ENCODE peak calls at places on chromosomes 13 and 19, in ten cellular contexts. H, G, Q, A, M, I, D, L, N and O are unnamed samples.

GRCh38 chr19:44776402-44777096 is 1.1 kb upstream of the CBLC start:
- DNase-seq in N (no peak), L (no peak), Q (no peak), D (no peak), G (no peak), I (no peak), M (no peak), A (no peak), H (no peak), O (no peak)

GRCh38 chr19:28632357-28633076 is 580.4 kb downstream of the UQCRFS1 start:
- DNase-seq in N (no peak), M (no peak), L (no peak), A (no peak), H (no peak), D (no peak), Q (no peak), G (no peak), I (no peak), O (no peak)

GRCh38 chr13:27820524-27821482 is 28.5 kb downstream of the GSX1 start:
- DNase-seq in L (no peak), A (peak; percentile 12), M (no peak), H (no peak), Q (no peak), D (no peak), G (no peak), I (no peak), N (no peak), O (no peak)

GRCh38 chr13:95624020-95624419 is 20.5 kb downstream of the DZIP1 start:
- DNase-seq in A (no peak), L (peak; percentile 78), N (peak; percentile 50), I (no peak), H (no peak), M (no peak), D (peak; percentile 50), Q (no peak), G (no peak), O (peak; percentile 40)

GRCh38 chr19:49696865-49697264 is 5.9 kb downstream of the CPT1C start:
- DNase-seq in M (no peak), N (no peak), D (no peak), L (no peak), I (no peak), A (no peak), G (no peak), Q (no peak), H (no peak), O (no peak)

GRCh38 chr13:60584976-60585375 is 188.0 kb downstream of the TDRD3 start:
- DNase-seq in I (no peak), M (no peak), N (no peak), Q (no peak), G (peak; percentile 54), A (peak; percentile 94), D (no peak), H (peak; percentile 5), L (no peak), O (peak; percentile 26)

GRCh38 chr19:51468545-51468920 is 9.8 kb upstream of the CEACAM18 start:
- DNase-seq in L (no peak), Q (no peak), G (no peak), H (no peak), I (no peak), N (no peak), M (no peak), A (peak; percentile 32), D (no peak), O (no peak)

GRCh38 chr13:47632311-47632710 is 368.8 kb downstream of the SUCLA2 start:
- DNase-seq in Q (no peak), N (no peak), I (no peak), A (no peak), M (no peak), D (no peak), H (no peak), L (no peak), G (no peak), O (no peak)

GRCh38 chr19:28208745-28209144 is 1004.2 kb downstream of the UQCRFS1 start:
- DNase-seq in H (no peak), M (no peak), G (no peak), L (no peak), Q (no peak), I (no peak), N (no peak), D (no peak), A (peak; percentile 37), O (no peak)

GRCh38 chr19:31270897-31271568 is 78.2 kb downstream of the TSHZ3 start:
- DNase-seq in A (no peak), D (peak; percentile 4), M (no peak), I (no peak), Q (no peak), G (peak; percentile 58), L (no peak), H (no peak), N (no peak), O (no peak)

GRCh38 chr13:31908696-31909386 is 122.7 kb upstream of the FRY start:
- DNase-seq in Q (no peak), I (no peak), A (no peak), N (no peak), D (no peak), M (no peak), G (no peak), H (no peak), L (peak; percentile 30), O (no peak)

GRCh38 chr19:33434090-33434885 is 60.8 kb downstream of the CEBPG start:
- DNase-seq in L (no peak), N (no peak), Q (no peak), I (peak; percentile 13), D (no peak), A (no peak), H (no peak), G (no peak), M (no peak), O (no peak)

GRCh38 chr19:45782162-45782623 is at the start of gene DMPK:
- DNase-seq in L (peak; percentile 68), G (no peak), Q (no peak), I (peak; percentile 60), H (no peak), M (no peak), A (no peak), N (peak; percentile 48), D (no peak), O (no peak)

GRCh38 chr13:32538234-32538620 is 368 bp downstream of the N4BP2L2 start:
- DNase-seq in G (peak; percentile 52), M (peak; percentile 56), D (peak; percentile 43), N (peak; percentile 52), A (peak; percentile 64), H (peak; percentile 7), I (no peak), Q (no peak), L (peak; percentile 74), O (peak; percentile 34)

GRCh38 chr13:77521595-77522367 is 13.7 kb upstream of the SCEL start:
- DNase-seq in A (peak; percentile 72), H (no peak), I (no peak), N (peak; percentile 14), Q (no peak), M (no peak), L (peak; percentile 30), G (no peak), D (peak; percentile 35), O (no peak)

GRCh38 chr19:1856345-1856697 is 7.1 kb downstream of the KLF16 start:
- DNase-seq in A (no peak), I (no peak), H (no peak), G (no peak), D (no peak), Q (no peak), N (no peak), M (no peak), L (no peak), O (no peak)

GRCh38 chr13:112812306-112813034 is 122.6 kb downstream of the ATP11A start:
- DNase-seq in D (no peak), G (no peak), M (no peak), A (peak; percentile 37), Q (peak; percentile 76), I (no peak), N (no peak), H (no peak), L (no peak), O (no peak)

GRCh38 chr19:10718205-10719196 is 622 bp downstream of the DNM2 start:
- DNase-seq in A (peak; percentile 70), N (no peak), M (peak; percentile 64), L (peak; percentile 79), H (no peak), I (peak; percentile 51), D (peak; percentile 30), Q (peak; percentile 89), G (no peak), O (peak; percentile 26)

GRCh38 chr13:41401371-41401770 is 56.0 kb upstream of the RGCC start:
- DNase-seq in M (no peak), Q (peak; percentile 48), H (no peak), N (no peak), D (no peak), I (no peak), G (no peak), A (no peak), L (no peak), O (no peak)

GRCh38 chr13:71464673-71465072 is 402.3 kb downstream of the DACH1 start:
- DNase-seq in N (no peak), D (no peak), A (no peak), L (no peak), G (no peak), H (no peak), Q (no peak), I (no peak), M (no peak), O (no peak)

GRCh38 chr19:45250832-45251451 is at the start of gene MARK4:
- DNase-seq in Q (peak; percentile 88), N (peak; percentile 62), G (peak; percentile 17), I (peak; percentile 70), D (peak; percentile 51), L (peak; percentile 87), M (peak; percentile 63), A (peak; percentile 69), H (no peak), O (peak; percentile 8)